ENCODE peak calls at places on chromosomes 16 and 17, in eight cellular contexts. X is right cardiac atrium; Y is fibroblast of lung; O is IMR-90; D is mesendoderm; W is A549; C is cardiac fibroblast; J is Jurkat, Clone E6-1. R is an unnamed sample.

GRCh38 chr16:442976-443375 is 17.5 kb downstream of the RAB11FIP3 start:
- DNase-seq in W (no peak), D (no peak), Y (peak), J (no peak), C (peak), X (no peak), O (no peak), R (no peak)

GRCh38 chr16:6682142-6682811 is 650.4 kb upstream of the RBFOX1 start:
- DNase-seq in J (peak), X (no peak), W (peak), Y (no peak), C (no peak), D (peak), O (no peak), R (no peak)

GRCh38 chr17:41360291-41360995 is 9.2 kb downstream of the KRT33B start:
- DNase-seq in D (peak), Y (no peak), J (no peak), C (peak), W (no peak), X (no peak), O (peak), R (peak)

GRCh38 chr17:77930780-77931768 is 27.4 kb upstream of the TNRC6C start:
- DNase-seq in Y (no peak), X (no peak), D (no peak), J (no peak), W (no peak), O (no peak), C (no peak), R (no peak)

GRCh38 chr17:2171725-2172446 is 117.0 kb downstream of the HIC1 start:
- DNase-seq in O (peak), C (peak), X (peak), J (no peak), Y (peak), D (peak), W (no peak), R (peak)

GRCh38 chr17:36600936-36601302 is 464 bp upstream of the MRM1 start:
- DNase-seq in D (no peak), W (peak), Y (no peak), C (no peak), J (peak), X (no peak), O (no peak), R (no peak)

GRCh38 chr17:13346081-13346533 is 255.6 kb downstream of the HS3ST3A1 start:
- DNase-seq in J (no peak), O (peak), D (peak), X (no peak), Y (peak), W (no peak), C (peak), R (peak)

GRCh38 chr16:12673466-12673865 is 130.2 kb downstream of the CPPED1 start:
- DNase-seq in O (no peak), X (no peak), W (no peak), D (no peak), Y (no peak), J (no peak), C (no peak), R (no peak)

GRCh38 chr17:62670202-62670821 is 42.8 kb downstream of the MRC2 start:
- DNase-seq in W (no peak), O (no peak), J (no peak), X (no peak), D (peak), Y (no peak), C (no peak), R (no peak)

GRCh38 chr17:47955497-47956461 is 1.9 kb downstream of the PRR15L start:
- DNase-seq in D (no peak), O (no peak), J (no peak), X (no peak), C (no peak), W (no peak), Y (no peak), R (no peak)

GRCh38 chr17:74532115-74532514 is 840 bp upstream of the CD300LB start:
- DNase-seq in C (no peak), X (peak), Y (no peak), J (peak), D (peak), O (no peak), W (no peak), R (no peak)

GRCh38 chr16:26645629-26646028 is 421.1 kb upstream of the C16orf82 start:
- DNase-seq in O (no peak), C (no peak), X (no peak), Y (no peak), D (peak), J (peak), W (peak), R (no peak)

GRCh38 chr16:6066601-6067000 is 969.0 kb upstream of the EEF2KMT start:
- DNase-seq in Y (no peak), J (no peak), D (no peak), O (no peak), W (no peak), X (no peak), C (no peak), R (no peak)

GRCh38 chr17:66025551-66025950 is 166.4 kb downstream of the CEP112 start:
- DNase-seq in J (no peak), O (peak), W (no peak), X (no peak), Y (no peak), C (no peak), D (no peak), R (no peak)

GRCh38 chr16:2483160-2483559 is 8.2 kb downstream of the TBC1D24 start:
- DNase-seq in W (no peak), C (no peak), X (peak), O (peak), J (no peak), Y (no peak), D (no peak), R (no peak)

GRCh38 chr16:10080031-10080772 is 102.0 kb downstream of the GRIN2A start:
- DNase-seq in W (no peak), O (no peak), C (peak), D (peak), Y (no peak), J (peak), X (peak), R (peak)

GRCh38 chr16:49148410-49148809 is 133.2 kb downstream of the CBLN1 start:
- DNase-seq in D (peak), O (no peak), W (no peak), X (no peak), J (peak), C (no peak), Y (no peak), R (no peak)

GRCh38 chr16:15775209-15775608 is 81.6 kb downstream of the MYH11 start:
- DNase-seq in C (no peak), J (peak), D (peak), Y (peak), O (peak), W (peak), X (no peak), R (no peak)

GRCh38 chr16:27847030-27847550 is 216.4 kb downstream of the GSG1L start:
- DNase-seq in O (no peak), X (no peak), D (no peak), C (peak), Y (no peak), W (no peak), J (no peak), R (no peak)

GRCh38 chr17:66791337-66791736 is 43.6 kb upstream of the CACNG5 start:
- DNase-seq in C (no peak), J (no peak), W (no peak), O (no peak), D (no peak), X (peak), Y (no peak), R (no peak)

GRCh38 chr17:21452377-21453143 is 76.4 kb downstream of the KCNJ12 start:
- DNase-seq in X (peak), W (peak), J (peak), D (peak), O (peak), Y (peak), C (peak), R (peak)

GRCh38 chr17:82753201-82753464 is 1.3 kb downstream of the TBCD start:
- DNase-seq in D (no peak), W (no peak), J (no peak), O (no peak), C (no peak), Y (no peak), X (no peak), R (no peak)

GRCh38 chr17:82756166-82756565 is 4.3 kb downstream of the TBCD start:
- DNase-seq in D (no peak), J (no peak), W (no peak), C (no peak), Y (no peak), O (no peak), X (no peak), R (no peak)

GRCh38 chr17:82752371-82753200 is 721 bp downstream of the TBCD start:
- DNase-seq in X (peak), C (peak), Y (no peak), D (no peak), O (no peak), J (no peak), W (no peak), R (no peak)

GRCh38 chr17:82753516-82753915 is 1.7 kb downstream of the TBCD start:
- DNase-seq in W (no peak), Y (no peak), J (no peak), O (no peak), X (no peak), D (no peak), C (no peak), R (no peak)

DNA sequence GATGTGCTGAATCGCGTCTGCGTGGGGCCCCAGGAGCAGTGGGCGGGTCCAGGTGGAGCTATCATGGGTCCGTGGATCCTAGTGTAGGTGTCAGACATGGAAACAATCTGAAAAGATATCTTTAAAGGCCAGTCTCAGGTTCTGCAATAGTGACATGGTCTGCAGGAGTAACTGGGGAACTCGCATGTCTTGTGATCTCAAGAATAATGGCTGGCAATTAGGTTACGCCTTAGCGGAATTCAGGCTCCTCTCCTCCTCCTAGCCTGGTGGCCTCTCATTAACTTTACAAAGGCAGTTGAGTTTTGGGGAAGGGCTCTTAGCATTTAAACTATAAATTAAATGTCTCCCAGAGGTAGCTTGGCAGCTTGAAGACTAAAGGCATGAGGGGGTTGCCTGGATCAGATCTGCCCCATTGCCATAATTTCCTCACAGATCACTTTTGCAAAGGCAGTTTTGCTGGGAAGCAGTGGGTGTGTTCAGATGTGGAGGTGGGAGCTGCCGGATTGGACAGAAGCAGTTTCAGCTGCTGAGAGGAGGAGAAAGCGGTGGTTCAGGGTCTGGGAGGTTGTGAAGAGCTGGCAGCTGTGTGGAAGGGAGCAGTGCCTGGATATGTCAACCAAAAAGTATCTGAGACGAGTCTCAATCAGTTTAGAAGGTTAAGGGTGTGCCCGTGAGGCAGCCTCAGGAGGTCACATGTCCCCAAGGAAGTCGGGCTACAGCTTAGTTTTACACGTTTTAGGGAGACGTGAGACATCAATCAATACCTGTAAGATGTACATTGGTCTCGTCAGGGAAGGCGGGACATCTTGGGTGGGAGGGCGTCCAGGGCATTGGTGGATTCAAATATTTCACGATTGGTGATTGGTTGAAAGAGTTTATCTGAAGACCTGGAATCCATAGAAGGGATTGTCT is 2.7 kb downstream of the TBCD start:
- DNase-seq in W (peak), D (peak), J (peak), O (no peak), Y (no peak), X (no peak), C (peak), R (no peak)
- H3K4me3 ChIP-seq in W (no peak), D (no peak), J (no peak), O (no peak), Y (no peak), X (no peak), C (no peak), R (no peak)

GRCh38 chr16:22193134-22193411 is 13.0 kb upstream of the EEF2K start:
- DNase-seq in O (no peak), D (no peak), W (no peak), J (no peak), Y (no peak), C (no peak), X (no peak), R (no peak)

GRCh38 chr16:22195445-22195694 is 10.7 kb upstream of the EEF2K start:
- DNase-seq in J (no peak), Y (no peak), W (no peak), O (no peak), C (no peak), X (no peak), D (no peak), R (no peak)

GRCh38 chr16:22192261-22193133 is 13.6 kb upstream of the EEF2K start:
- DNase-seq in J (peak), O (peak), Y (peak), D (no peak), X (peak), W (no peak), C (peak), R (peak)

GRCh38 chr16:22195695-22196558 is 10.2 kb upstream of the EEF2K start:
- DNase-seq in X (peak), C (peak), J (peak), D (peak), Y (peak), W (peak), O (peak), R (peak)

DNA sequence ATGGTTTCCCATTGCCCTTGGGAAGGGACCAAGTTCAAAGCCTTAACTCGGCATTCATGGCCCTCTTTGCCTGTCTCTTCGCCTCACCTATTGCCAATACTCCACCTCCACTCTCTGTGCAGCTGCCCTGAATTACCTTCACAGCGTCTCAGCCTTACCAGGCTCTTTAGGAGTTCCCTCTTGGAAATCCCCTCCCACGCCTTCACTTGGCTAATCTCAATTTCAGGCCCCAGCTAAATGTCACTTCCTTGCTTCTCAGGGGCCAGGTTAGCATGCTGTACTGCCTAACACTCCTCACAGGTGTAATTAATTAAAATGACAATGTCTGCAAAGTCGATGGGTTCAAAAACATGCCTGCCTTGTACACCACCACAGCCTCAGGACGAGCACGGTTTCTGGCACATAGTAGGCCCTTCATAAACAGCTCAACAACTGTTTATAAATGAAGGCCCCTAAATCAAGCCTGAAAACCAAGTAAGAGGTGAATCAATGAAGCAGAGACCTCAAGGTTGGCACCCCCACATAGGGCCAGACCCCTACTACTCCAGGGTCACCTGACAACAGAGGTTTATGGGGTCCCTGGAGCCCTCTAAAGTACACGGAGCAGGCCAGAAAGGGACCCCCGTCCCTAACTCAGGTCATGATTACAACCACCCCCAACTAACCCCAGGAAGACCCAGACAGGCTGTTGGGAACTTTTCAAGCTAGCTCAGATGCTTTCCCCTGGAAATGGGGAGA is 11.2 kb upstream of the EEF2K start:
- DNase-seq in X (no peak), D (no peak), Y (no peak), C (no peak), J (no peak), O (no peak), W (no peak), R (no peak)
- H3K4me3 ChIP-seq in X (no peak), D (no peak), Y (no peak), C (no peak), J (peak), O (no peak), W (no peak), R (no peak)

DNA sequence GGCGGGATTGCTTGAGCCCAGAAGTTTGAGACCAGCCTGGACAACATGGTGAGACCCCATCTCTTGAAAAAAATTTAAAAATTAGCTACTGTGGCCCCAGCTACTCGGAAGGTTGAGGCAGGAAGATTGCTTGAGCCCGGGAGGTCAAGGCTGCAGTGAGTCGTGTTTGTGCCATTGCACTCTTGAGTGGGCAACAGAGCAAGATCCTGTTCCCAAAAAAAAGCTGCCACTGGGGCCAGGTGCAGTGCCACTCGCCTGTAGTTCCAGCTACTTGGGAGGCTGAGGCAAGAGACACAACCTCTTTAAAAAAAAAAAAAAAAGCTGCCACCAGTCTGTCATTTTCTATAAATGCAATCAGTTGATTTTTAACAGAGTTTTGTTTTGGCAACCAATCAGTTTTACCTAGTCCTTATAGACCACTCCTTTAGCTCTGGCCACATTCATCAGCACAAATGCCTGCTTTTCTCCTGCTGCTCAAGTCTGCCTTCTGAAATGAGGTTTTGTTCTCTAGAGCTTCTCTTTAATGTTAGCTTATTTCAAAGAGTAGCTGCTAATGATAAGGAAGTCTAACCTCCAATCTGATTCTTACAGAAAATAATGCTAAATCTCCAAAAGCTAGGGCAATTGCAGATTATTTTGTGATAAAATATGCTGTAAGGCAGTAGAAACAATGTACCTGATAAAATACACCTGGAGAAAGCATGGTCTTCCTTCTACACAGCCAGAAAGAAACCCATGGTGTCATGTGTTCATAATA is 64.8 kb downstream of the TUBD1 start:
- DNase-seq in J (no peak), D (no peak), W (peak), C (no peak), X (no peak), O (no peak), Y (no peak), R (no peak)
- H3K4me3 ChIP-seq in J (no peak), D (no peak), W (peak), C (no peak), X (no peak), O (no peak), Y (no peak), R (no peak)

GRCh38 chr17:49817993-49818392 is 29.5 kb downstream of the KAT7 start:
- DNase-seq in Y (no peak), C (no peak), X (no peak), W (no peak), D (no peak), O (no peak), J (peak), R (no peak)

GRCh38 chr17:49819651-49820050 is 28.2 kb downstream of the TAC4 start:
- DNase-seq in O (no peak), W (no peak), J (no peak), Y (no peak), D (no peak), X (no peak), C (no peak), R (no peak)

GRCh38 chr17:49819118-49819517 is 28.8 kb downstream of the TAC4 start:
- DNase-seq in D (no peak), W (no peak), C (no peak), J (no peak), O (no peak), Y (no peak), X (no peak), R (no peak)

GRCh38 chr17:49815761-49816281 is 27.3 kb downstream of the KAT7 start:
- DNase-seq in D (peak), J (no peak), C (no peak), X (no peak), W (no peak), O (no peak), Y (no peak), R (no peak)

GRCh38 chr17:49814781-49815496 is 26.5 kb downstream of the KAT7 start:
- DNase-seq in C (no peak), W (no peak), D (peak), J (no peak), Y (no peak), O (no peak), X (no peak), R (no peak)
- H3K4me3 ChIP-seq in C (no peak), W (no peak), D (no peak), J (no peak), Y (no peak), O (no peak), X (no peak), R (no peak)

GRCh38 chr16:67237396-67238277 is 9.6 kb downstream of the FHOD1 start:
- DNase-seq in C (no peak), D (no peak), W (no peak), X (no peak), J (no peak), O (no peak), Y (no peak), R (no peak)

GRCh38 chr16:67236551-67237395 is 9.8 kb downstream of the TMEM208 start:
- DNase-seq in J (peak), Y (peak), X (peak), C (peak), D (peak), O (peak), W (peak), R (peak)

GRCh38 chr16:67238278-67238575 is 9.1 kb downstream of the FHOD1 start:
- DNase-seq in O (no peak), J (no peak), W (no peak), D (no peak), C (no peak), Y (no peak), X (no peak), R (no peak)

GRCh38 chr16:67234180-67234597 is 7.3 kb downstream of the TMEM208 start:
- DNase-seq in D (no peak), W (no peak), X (no peak), J (no peak), Y (no peak), C (no peak), O (no peak), R (no peak)

GRCh38 chr16:67235816-67236547 is 9.1 kb downstream of the TMEM208 start:
- DNase-seq in J (peak), W (no peak), C (no peak), O (no peak), D (no peak), Y (no peak), X (no peak), R (no peak)
- H3K4me3 ChIP-seq in J (peak), W (no peak), C (no peak), O (no peak), D (no peak), Y (no peak), X (no peak), R (no peak)

GRCh38 chr17:15363702-15364101 is 22.3 kb upstream of the TEKT3 start:
- DNase-seq in O (no peak), W (no peak), X (no peak), Y (no peak), J (no peak), C (no peak), D (peak), R (no peak)
- H3K4me3 ChIP-seq in O (no peak), W (no peak), X (no peak), Y (no peak), J (no peak), C (no peak), D (no peak), R (no peak)

GRCh38 chr17:35569405-35569804 is 8.8 kb upstream of the SLFN14 start:
- DNase-seq in D (no peak), Y (no peak), J (no peak), W (no peak), C (no peak), O (no peak), X (no peak), R (no peak)
- H3K4me3 ChIP-seq in D (no peak), Y (no peak), J (no peak), W (no peak), C (no peak), O (no peak), X (no peak), R (peak)

R was measured in adipocyte.